ENCODE peak calls at places on chromosomes 5 and 9, in eight cellular contexts. One of them, this sample, is unnamed.

GRCh38 chr5:142540774-142541466 is 145.0 kb downstream of the FGF1 start:
- DNase-seq in psoas muscle: peak; percentile 60
- DNase-seq in sigmoid colon: peak; percentile 86
- DNase-seq in thoracic aorta: no peak
- DNase-seq in heart left ventricle: peak; percentile 66
- DNase-seq in body of pancreas: peak; percentile 24
- DNase-seq in Panc1: no peak
- DNase-seq in GM10248: no peak
- DNase-seq in this sample: peak; percentile 81

GRCh38 chr5:40006260-40006659 is 581.5 kb upstream of the DAB2 start:
- DNase-seq in sigmoid colon: no peak
- DNase-seq in psoas muscle: no peak
- DNase-seq in GM10248: no peak
- DNase-seq in body of pancreas: no peak
- DNase-seq in heart left ventricle: no peak
- DNase-seq in thoracic aorta: no peak
- DNase-seq in Panc1: no peak
- DNase-seq in this sample: no peak

GRCh38 chr5:144333336-144333920 is 162.8 kb downstream of the KCTD16 start:
- DNase-seq in thoracic aorta: no peak
- DNase-seq in sigmoid colon: no peak
- DNase-seq in heart left ventricle: no peak
- DNase-seq in psoas muscle: no peak
- DNase-seq in Panc1: no peak
- DNase-seq in body of pancreas: no peak
- DNase-seq in GM10248: no peak
- DNase-seq in this sample: no peak

GRCh38 chr5:33867236-33867635 is 24.6 kb downstream of the ADAMTS12 start:
- DNase-seq in thoracic aorta: no peak
- DNase-seq in sigmoid colon: no peak
- DNase-seq in body of pancreas: no peak
- DNase-seq in GM10248: no peak
- DNase-seq in heart left ventricle: no peak
- DNase-seq in psoas muscle: no peak
- DNase-seq in Panc1: no peak
- DNase-seq in this sample: no peak

GRCh38 chr5:89315194-89315593 is 432.2 kb upstream of the MEF2C start:
- DNase-seq in thoracic aorta: no peak
- DNase-seq in Panc1: no peak
- DNase-seq in GM10248: no peak
- DNase-seq in body of pancreas: peak; percentile 26
- DNase-seq in heart left ventricle: no peak
- DNase-seq in sigmoid colon: no peak
- DNase-seq in psoas muscle: no peak
- DNase-seq in this sample: peak; percentile 48

GRCh38 chr5:110726249-110727024 is at the start of gene TMEM232:
- DNase-seq in psoas muscle: peak; percentile 56
- DNase-seq in GM10248: peak; percentile 55
- DNase-seq in Panc1: peak; percentile 66
- DNase-seq in heart left ventricle: peak; percentile 77
- DNase-seq in body of pancreas: peak; percentile 82
- DNase-seq in thoracic aorta: peak; percentile 5
- DNase-seq in sigmoid colon: peak; percentile 81
- DNase-seq in this sample: peak; percentile 96

GRCh38 chr5:56514246-56514645 is 281.1 kb upstream of the ANKRD55 start:
- DNase-seq in heart left ventricle: no peak
- DNase-seq in GM10248: no peak
- DNase-seq in body of pancreas: no peak
- DNase-seq in Panc1: no peak
- DNase-seq in thoracic aorta: no peak
- DNase-seq in psoas muscle: no peak
- DNase-seq in sigmoid colon: no peak
- DNase-seq in this sample: peak; percentile 35

GRCh38 chr9:126793686-126794417 is 11.0 kb upstream of the ZBTB43 start:
- DNase-seq in sigmoid colon: peak; percentile 48
- DNase-seq in body of pancreas: no peak
- DNase-seq in Panc1: no peak
- DNase-seq in heart left ventricle: no peak
- DNase-seq in thoracic aorta: no peak
- DNase-seq in GM10248: no peak
- DNase-seq in psoas muscle: no peak
- DNase-seq in this sample: no peak

GRCh38 chr5:23136958-23137357 is 283.8 kb upstream of the CDH12 start:
- DNase-seq in body of pancreas: no peak
- DNase-seq in Panc1: no peak
- DNase-seq in GM10248: no peak
- DNase-seq in thoracic aorta: no peak
- DNase-seq in heart left ventricle: no peak
- DNase-seq in sigmoid colon: no peak
- DNase-seq in psoas muscle: no peak
- DNase-seq in this sample: no peak

GRCh38 chr5:23139338-23140171 is 286.4 kb upstream of the CDH12 start:
- DNase-seq in Panc1: no peak
- DNase-seq in body of pancreas: no peak
- DNase-seq in psoas muscle: no peak
- DNase-seq in thoracic aorta: no peak
- DNase-seq in GM10248: no peak
- DNase-seq in sigmoid colon: no peak
- DNase-seq in heart left ventricle: no peak
- DNase-seq in this sample: peak; percentile 50
- TF ChIP-seq CTCF in Panc1: peak; percentile 29
- TF ChIP-seq CTCF in body of pancreas: peak; percentile 15
- TF ChIP-seq CTCF in psoas muscle: no peak
- TF ChIP-seq CTCF in thoracic aorta: no peak
- TF ChIP-seq CTCF in GM10248: peak; percentile 39
- TF ChIP-seq CTCF in sigmoid colon: no peak
- TF ChIP-seq CTCF in heart left ventricle: peak; percentile 44
- TF ChIP-seq CTCF in this sample: no peak

GRCh38 chr5:140857987-140858240 is 2.2 kb downstream of the PCDHA10 start:
- DNase-seq in heart left ventricle: no peak
- DNase-seq in body of pancreas: no peak
- DNase-seq in psoas muscle: peak; percentile 11
- DNase-seq in sigmoid colon: no peak
- DNase-seq in thoracic aorta: no peak
- DNase-seq in Panc1: no peak
- DNase-seq in GM10248: no peak
- DNase-seq in this sample: no peak

GRCh38 chr5:140857177-140857986 is 1.7 kb downstream of the PCDHA10 start:
- DNase-seq in thoracic aorta: no peak
- DNase-seq in sigmoid colon: no peak
- DNase-seq in GM10248: no peak
- DNase-seq in psoas muscle: no peak
- DNase-seq in body of pancreas: no peak
- DNase-seq in heart left ventricle: no peak
- DNase-seq in Panc1: no peak
- DNase-seq in this sample: no peak

DNA sequence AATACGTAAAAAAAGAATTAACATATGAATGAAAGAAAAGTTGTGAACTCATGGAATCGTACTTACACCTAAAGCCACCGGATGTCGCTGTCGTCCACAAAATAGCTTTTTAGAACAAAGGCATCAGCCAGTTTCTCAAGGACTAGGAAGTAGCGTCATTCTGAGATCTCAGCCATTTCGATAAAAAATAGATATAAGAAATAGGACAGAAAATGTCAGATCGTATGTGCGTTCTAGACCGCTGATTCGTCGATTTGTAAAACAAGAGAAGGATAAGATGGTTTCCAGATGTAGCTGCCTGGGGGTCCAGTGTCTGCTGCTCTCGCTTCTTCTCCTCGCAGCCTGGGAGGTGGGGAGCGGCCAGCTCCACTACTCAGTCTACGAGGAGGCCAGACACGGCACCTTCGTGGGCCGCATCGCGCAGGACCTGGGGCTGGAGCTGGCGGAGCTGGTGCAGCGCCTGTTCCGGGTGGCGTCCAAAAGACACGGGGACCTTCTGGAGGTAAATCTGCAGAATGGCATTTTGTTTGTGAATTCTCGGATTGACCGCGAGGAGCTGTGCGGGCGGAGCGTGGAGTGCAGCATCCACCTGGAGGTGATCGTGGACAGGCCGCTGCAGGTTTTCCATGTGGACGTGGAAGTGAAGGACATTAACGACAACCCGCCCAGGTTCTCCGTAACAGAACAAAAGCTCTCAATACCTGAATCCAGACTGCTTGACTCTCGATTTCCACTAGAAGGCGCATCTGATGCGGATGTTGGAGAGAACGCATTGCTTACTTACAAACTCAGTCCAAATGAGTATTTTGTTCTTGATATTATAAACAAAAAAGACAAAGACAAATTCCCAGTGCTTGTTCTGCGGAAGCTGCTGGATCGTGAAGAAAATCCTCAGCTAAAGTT is at the start of gene PCDHA10:
- DNase-seq in body of pancreas: no peak
- DNase-seq in heart left ventricle: no peak
- DNase-seq in thoracic aorta: no peak
- DNase-seq in Panc1: no peak
- DNase-seq in sigmoid colon: no peak
- DNase-seq in GM10248: no peak
- DNase-seq in psoas muscle: no peak
- DNase-seq in this sample: peak; percentile 74
- TF ChIP-seq CTCF in body of pancreas: peak; percentile 8
- TF ChIP-seq CTCF in heart left ventricle: peak; percentile 36
- TF ChIP-seq CTCF in thoracic aorta: no peak
- TF ChIP-seq CTCF in Panc1: peak; percentile 22
- TF ChIP-seq CTCF in sigmoid colon: no peak
- TF ChIP-seq CTCF in GM10248: no peak
- TF ChIP-seq CTCF in psoas muscle: no peak
- TF ChIP-seq CTCF in this sample: no peak

GRCh38 chr5:73426034-73426433 is 22.5 kb downstream of the FOXD1 start:
- DNase-seq in psoas muscle: no peak
- DNase-seq in sigmoid colon: no peak
- DNase-seq in body of pancreas: no peak
- DNase-seq in GM10248: no peak
- DNase-seq in heart left ventricle: no peak
- DNase-seq in Panc1: no peak
- DNase-seq in thoracic aorta: no peak
- DNase-seq in this sample: no peak

GRCh38 chr5:73418244-73418691 is 30.3 kb downstream of the FOXD1 start:
- DNase-seq in Panc1: no peak
- DNase-seq in GM10248: no peak
- DNase-seq in thoracic aorta: peak; percentile 77
- DNase-seq in heart left ventricle: no peak
- DNase-seq in body of pancreas: no peak
- DNase-seq in sigmoid colon: no peak
- DNase-seq in psoas muscle: peak; percentile 37
- DNase-seq in this sample: no peak

GRCh38 chr5:73419414-73420390 is 28.9 kb downstream of the FOXD1 start:
- DNase-seq in psoas muscle: peak; percentile 59
- DNase-seq in body of pancreas: no peak
- DNase-seq in thoracic aorta: no peak
- DNase-seq in Panc1: no peak
- DNase-seq in sigmoid colon: no peak
- DNase-seq in GM10248: no peak
- DNase-seq in heart left ventricle: no peak
- DNase-seq in this sample: peak; percentile 48

GRCh38 chr5:73424489-73425102 is 24.0 kb downstream of the FOXD1 start:
- DNase-seq in psoas muscle: no peak
- DNase-seq in body of pancreas: no peak
- DNase-seq in Panc1: no peak
- DNase-seq in thoracic aorta: no peak
- DNase-seq in heart left ventricle: no peak
- DNase-seq in GM10248: no peak
- DNase-seq in sigmoid colon: no peak
- DNase-seq in this sample: no peak

DNA sequence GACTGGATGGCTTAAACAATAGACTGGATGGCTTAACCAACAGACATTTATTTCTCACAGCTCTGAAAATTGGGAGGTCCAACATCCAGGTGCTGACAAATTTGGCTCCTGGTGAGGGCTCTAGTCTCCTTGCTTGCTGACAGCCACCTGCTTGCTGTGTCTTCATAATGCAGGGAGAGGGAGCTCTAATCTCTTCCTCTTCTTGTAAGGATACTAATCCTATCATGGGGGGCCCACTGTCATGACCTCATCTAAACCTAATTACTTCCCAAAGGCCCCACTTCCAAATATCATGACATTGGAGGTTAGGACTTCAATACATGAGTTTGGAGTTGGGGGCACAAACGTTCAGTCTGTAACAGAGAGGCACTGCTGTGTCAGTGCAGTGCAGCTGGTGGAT is 26.4 kb downstream of the FOXD1 start:
- DNase-seq in body of pancreas: no peak
- DNase-seq in sigmoid colon: no peak
- DNase-seq in thoracic aorta: no peak
- DNase-seq in Panc1: no peak
- DNase-seq in psoas muscle: no peak
- DNase-seq in GM10248: no peak
- DNase-seq in heart left ventricle: no peak
- DNase-seq in this sample: no peak
- TF ChIP-seq CTCF in body of pancreas: no peak
- TF ChIP-seq CTCF in sigmoid colon: no peak
- TF ChIP-seq CTCF in thoracic aorta: no peak
- TF ChIP-seq CTCF in Panc1: peak; percentile 62
- TF ChIP-seq CTCF in psoas muscle: no peak
- TF ChIP-seq CTCF in GM10248: no peak
- TF ChIP-seq CTCF in heart left ventricle: no peak
- TF ChIP-seq CTCF in this sample: no peak

GRCh38 chr5:106459541-106459940 is 1211.2 kb downstream of the EFNA5 start:
- DNase-seq in thoracic aorta: no peak
- DNase-seq in GM10248: no peak
- DNase-seq in psoas muscle: no peak
- DNase-seq in heart left ventricle: no peak
- DNase-seq in body of pancreas: no peak
- DNase-seq in Panc1: no peak
- DNase-seq in sigmoid colon: no peak
- DNase-seq in this sample: no peak

GRCh38 chr5:106454050-106454449 is 1216.7 kb downstream of the EFNA5 start:
- DNase-seq in sigmoid colon: no peak
- DNase-seq in Panc1: no peak
- DNase-seq in thoracic aorta: no peak
- DNase-seq in GM10248: no peak
- DNase-seq in psoas muscle: no peak
- DNase-seq in body of pancreas: no peak
- DNase-seq in heart left ventricle: no peak
- DNase-seq in this sample: no peak

GRCh38 chr5:106451998-106452397 is 1218.7 kb downstream of the EFNA5 start:
- DNase-seq in body of pancreas: no peak
- DNase-seq in psoas muscle: no peak
- DNase-seq in sigmoid colon: no peak
- DNase-seq in GM10248: no peak
- DNase-seq in heart left ventricle: no peak
- DNase-seq in thoracic aorta: no peak
- DNase-seq in Panc1: no peak
- DNase-seq in this sample: no peak

DNA sequence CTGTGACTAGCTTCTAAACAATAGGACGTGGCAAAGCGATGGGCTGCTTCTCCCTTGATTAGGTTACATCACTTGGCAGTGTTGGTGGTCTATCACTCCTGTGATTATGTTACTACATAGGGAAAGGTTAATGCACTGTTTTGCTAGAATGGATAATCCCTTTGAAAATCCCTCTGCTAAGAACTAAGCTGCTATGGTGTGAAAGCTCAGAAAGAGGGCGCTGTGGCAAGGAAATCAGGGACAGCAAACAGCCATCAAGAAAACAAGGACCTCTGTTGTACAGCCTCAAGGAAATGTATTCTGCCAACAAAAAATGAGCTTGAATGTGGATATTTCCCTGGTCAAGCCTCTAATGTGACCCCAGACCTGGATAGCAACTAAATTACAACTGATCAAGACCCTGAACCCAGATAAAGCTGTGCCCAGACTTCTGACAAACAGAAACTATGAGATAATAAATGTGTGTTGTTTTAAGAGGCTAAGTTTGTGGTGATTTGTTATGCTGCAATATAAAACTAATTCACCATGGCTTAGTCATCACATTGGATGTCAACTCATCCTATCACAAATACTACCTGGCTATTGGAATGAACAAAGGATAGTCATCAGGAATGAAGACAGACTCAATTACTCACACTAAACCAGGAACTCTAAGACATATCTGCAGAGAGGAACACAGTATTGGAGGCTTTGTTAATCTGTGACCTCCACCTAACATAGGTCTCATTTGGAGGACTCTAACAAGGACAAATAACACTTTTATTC is 1215.9 kb downstream of the EFNA5 start:
- DNase-seq in GM10248: no peak
- DNase-seq in body of pancreas: no peak
- DNase-seq in sigmoid colon: no peak
- DNase-seq in thoracic aorta: no peak
- DNase-seq in Panc1: no peak
- DNase-seq in heart left ventricle: no peak
- DNase-seq in psoas muscle: no peak
- DNase-seq in this sample: peak; percentile 66
- TF ChIP-seq CTCF in GM10248: peak; percentile 17
- TF ChIP-seq CTCF in body of pancreas: no peak
- TF ChIP-seq CTCF in sigmoid colon: no peak
- TF ChIP-seq CTCF in thoracic aorta: no peak
- TF ChIP-seq CTCF in Panc1: peak; percentile 56
- TF ChIP-seq CTCF in heart left ventricle: peak; percentile 51
- TF ChIP-seq CTCF in psoas muscle: peak; percentile 21
- TF ChIP-seq CTCF in this sample: peak; percentile 55